ENCODE peak calls at places on chromosomes 12 and 14, in six cellular contexts. One of them, this sample, is unnamed.

GRCh38 chr14:94773017-94773681 is 3.2 kb upstream of the GSC start:
- DNase-seq in activated CD4-positive, alpha-beta T cell treated with anti-CD3 and anti-CD28 coated beads, Interleukin-2, amount 10 ng/mL, durations not matched to agents 24 days and 14 days: peak
- DNase-seq in brain microvascular endothelial cell: no peak
- DNase-seq in stimulated activated CD4-positive, alpha-beta T cell treated with anti-CD3 and anti-CD28 coated beads, Interleukin-4, amount 100 ng/mL, for 1 hour: no peak
- DNase-seq in iris pigment epithelial cell: no peak
- DNase-seq in ovary: no peak
- DNase-seq in this sample: no peak

GRCh38 chr12:56119361-56119796 is 1.3 kb downstream of the ZC3H10 start:
- DNase-seq in iris pigment epithelial cell: peak
- DNase-seq in activated CD4-positive, alpha-beta T cell treated with anti-CD3 and anti-CD28 coated beads, Interleukin-2, amount 10 ng/mL, durations not matched to agents 24 days and 14 days: peak
- DNase-seq in stimulated activated CD4-positive, alpha-beta T cell treated with anti-CD3 and anti-CD28 coated beads, Interleukin-4, amount 100 ng/mL, for 1 hour: peak
- DNase-seq in ovary: peak
- DNase-seq in brain microvascular endothelial cell: peak
- DNase-seq in this sample: peak

GRCh38 chr12:13046914-13047472 is 2.8 kb downstream of the FAM234B start:
- DNase-seq in iris pigment epithelial cell: no peak
- DNase-seq in activated CD4-positive, alpha-beta T cell treated with anti-CD3 and anti-CD28 coated beads, Interleukin-2, amount 10 ng/mL, durations not matched to agents 24 days and 14 days: no peak
- DNase-seq in ovary: no peak
- DNase-seq in brain microvascular endothelial cell: no peak
- DNase-seq in stimulated activated CD4-positive, alpha-beta T cell treated with anti-CD3 and anti-CD28 coated beads, Interleukin-4, amount 100 ng/mL, for 1 hour: no peak
- DNase-seq in this sample: no peak

GRCh38 chr14:93731753-93732152 is 56.5 kb downstream of the PRIMA1 start:
- DNase-seq in activated CD4-positive, alpha-beta T cell treated with anti-CD3 and anti-CD28 coated beads, Interleukin-2, amount 10 ng/mL, durations not matched to agents 24 days and 14 days: no peak
- DNase-seq in ovary: no peak
- DNase-seq in stimulated activated CD4-positive, alpha-beta T cell treated with anti-CD3 and anti-CD28 coated beads, Interleukin-4, amount 100 ng/mL, for 1 hour: no peak
- DNase-seq in brain microvascular endothelial cell: no peak
- DNase-seq in iris pigment epithelial cell: no peak
- DNase-seq in this sample: no peak

GRCh38 chr14:21072102-21072501 is 2.0 kb downstream of the ARHGEF40 start:
- DNase-seq in ovary: no peak
- DNase-seq in iris pigment epithelial cell: peak
- DNase-seq in stimulated activated CD4-positive, alpha-beta T cell treated with anti-CD3 and anti-CD28 coated beads, Interleukin-4, amount 100 ng/mL, for 1 hour: no peak
- DNase-seq in brain microvascular endothelial cell: peak
- DNase-seq in activated CD4-positive, alpha-beta T cell treated with anti-CD3 and anti-CD28 coated beads, Interleukin-2, amount 10 ng/mL, durations not matched to agents 24 days and 14 days: no peak
- DNase-seq in this sample: peak

GRCh38 chr12:4015225-4016076 is 142.3 kb upstream of the PARP11 start:
- DNase-seq in ovary: no peak
- DNase-seq in activated CD4-positive, alpha-beta T cell treated with anti-CD3 and anti-CD28 coated beads, Interleukin-2, amount 10 ng/mL, durations not matched to agents 24 days and 14 days: no peak
- DNase-seq in iris pigment epithelial cell: no peak
- DNase-seq in stimulated activated CD4-positive, alpha-beta T cell treated with anti-CD3 and anti-CD28 coated beads, Interleukin-4, amount 100 ng/mL, for 1 hour: no peak
- DNase-seq in brain microvascular endothelial cell: no peak
- DNase-seq in this sample: no peak

GRCh38 chr14:53278602-53279506 is 125.7 kb upstream of the DDHD1 start:
- DNase-seq in ovary: no peak
- DNase-seq in brain microvascular endothelial cell: peak
- DNase-seq in iris pigment epithelial cell: peak
- DNase-seq in stimulated activated CD4-positive, alpha-beta T cell treated with anti-CD3 and anti-CD28 coated beads, Interleukin-4, amount 100 ng/mL, for 1 hour: no peak
- DNase-seq in activated CD4-positive, alpha-beta T cell treated with anti-CD3 and anti-CD28 coated beads, Interleukin-2, amount 10 ng/mL, durations not matched to agents 24 days and 14 days: no peak
- DNase-seq in this sample: no peak

GRCh38 chr12:107319536-107320030 is 226.2 kb upstream of the CRY1 start:
- DNase-seq in stimulated activated CD4-positive, alpha-beta T cell treated with anti-CD3 and anti-CD28 coated beads, Interleukin-4, amount 100 ng/mL, for 1 hour: peak
- DNase-seq in iris pigment epithelial cell: no peak
- DNase-seq in activated CD4-positive, alpha-beta T cell treated with anti-CD3 and anti-CD28 coated beads, Interleukin-2, amount 10 ng/mL, durations not matched to agents 24 days and 14 days: peak
- DNase-seq in ovary: no peak
- DNase-seq in brain microvascular endothelial cell: no peak
- DNase-seq in this sample: no peak

GRCh38 chr14:89957791-89958190 is 2.1 kb downstream of the TDP1 start:
- DNase-seq in activated CD4-positive, alpha-beta T cell treated with anti-CD3 and anti-CD28 coated beads, Interleukin-2, amount 10 ng/mL, durations not matched to agents 24 days and 14 days: no peak
- DNase-seq in brain microvascular endothelial cell: peak
- DNase-seq in iris pigment epithelial cell: no peak
- DNase-seq in stimulated activated CD4-positive, alpha-beta T cell treated with anti-CD3 and anti-CD28 coated beads, Interleukin-4, amount 100 ng/mL, for 1 hour: no peak
- DNase-seq in ovary: peak
- DNase-seq in this sample: no peak

This sample was measured in Kasumi-1.